ENCODE peak calls at places on chromosomes 2 and 18, in six cellular contexts. L is glomerular endothelial cell; G is fibroblast of the aortic adventitia; A is ecto neural progenitor cell; W is activated naive CD4-positive, alpha-beta T cell; I is hypothalamus. V is an unnamed sample.

GRCh38 chr2:182384860-182385259 is 42.0 kb downstream of the PDE1A start:
- DNase-seq in L (no peak), G (no peak), A (no peak), W (no peak), I (no peak), V (no peak)

GRCh38 chr18:57705861-57706590 is 84.4 kb upstream of the NARS1 start:
- DNase-seq in L (no peak), G (peak), A (no peak), W (no peak), I (no peak), V (no peak)

GRCh38 chr2:32377928-32378327 is 21.1 kb downstream of the BIRC6 start:
- DNase-seq in L (no peak), G (no peak), A (no peak), W (no peak), I (no peak), V (no peak)

GRCh38 chr2:240458044-240458899 is 22.8 kb downstream of the GPC1 start:
- DNase-seq in L (no peak), G (no peak), A (no peak), W (no peak), I (no peak), V (no peak)

GRCh38 chr18:31261792-31262582 is 56.0 kb upstream of the DSG1 start:
- DNase-seq in L (no peak), G (no peak), A (no peak), W (no peak), I (no peak), V (no peak)

GRCh38 chr2:201244829-201245228 is 15.5 kb upstream of the CASP8 start:
- DNase-seq in L (no peak), G (no peak), A (no peak), W (no peak), I (no peak), V (no peak)

GRCh38 chr18:49668583-49669290 is 106.9 kb downstream of the LIPG start:
- DNase-seq in L (no peak), G (peak), A (no peak), W (no peak), I (peak), V (no peak)

GRCh38 chr2:206056286-206056685 is 29.7 kb downstream of the INO80D start:
- DNase-seq in L (no peak), G (no peak), A (no peak), W (no peak), I (no peak), V (no peak)

GRCh38 chr2:8680931-8681760 is 710 bp upstream of the ID2 start:
- DNase-seq in L (no peak), G (peak), A (peak), W (peak), I (peak), V (peak)

GRCh38 chr2:70304501-70304900 is 2.6 kb upstream of the FAM136A start:
- DNase-seq in L (no peak), G (no peak), A (no peak), W (no peak), I (no peak), V (no peak)

GRCh38 chr2:170715062-170715931 is at the start of gene SP5:
- DNase-seq in L (peak), G (peak), A (peak), W (no peak), I (peak), V (peak)

GRCh38 chr2:177108890-177109289 is 103.7 kb upstream of the HNRNPA3 start:
- DNase-seq in L (no peak), G (no peak), A (no peak), W (no peak), I (no peak), V (no peak)

GRCh38 chr18:78787751-78788150 is 191.9 kb upstream of the SALL3 start:
- DNase-seq in L (no peak), G (no peak), A (no peak), W (no peak), I (no peak), V (no peak)

GRCh38 chr2:47158576-47158975 is 3.5 kb upstream of the STPG4 start:
- DNase-seq in L (no peak), G (no peak), A (no peak), W (no peak), I (no peak), V (no peak)

GRCh38 chr2:1781291-1782080 is 37.2 kb upstream of the PXDN start:
- DNase-seq in L (no peak), G (no peak), A (no peak), W (peak), I (no peak), V (no peak)

GRCh38 chr2:152098798-152099654 is at the start of gene CACNB4:
- DNase-seq in L (no peak), G (peak), A (peak), W (no peak), I (no peak), V (peak)

GRCh38 chr2:147096671-147097070 is 748.2 kb upstream of the ACVR2A start:
- DNase-seq in L (no peak), G (peak), A (no peak), W (no peak), I (no peak), V (no peak)

GRCh38 chr2:60499651-60500300 is 53.7 kb downstream of the BCL11A start:
- DNase-seq in L (no peak), G (no peak), A (no peak), W (no peak), I (no peak), V (no peak)

GRCh38 chr2:241865957-241866858 is 3.3 kb upstream of the RTP5 start:
- DNase-seq in L (no peak), G (no peak), A (no peak), W (no peak), I (no peak), V (peak)

GRCh38 chr2:223488814-223489213 is 113.3 kb downstream of the SCG2 start:
- DNase-seq in L (no peak), G (peak), A (no peak), W (no peak), I (no peak), V (peak)

GRCh38 chr2:127067620-127068350 is 39.2 kb downstream of the BIN1 start:
- DNase-seq in L (no peak), G (peak), A (peak), W (peak), I (peak), V (peak)

GRCh38 chr2:95185197-95185596 is 19.6 kb downstream of the ZNF2 start:
- DNase-seq in L (no peak), G (no peak), A (no peak), W (no peak), I (no peak), V (no peak)

GRCh38 chr2:216245391-216245790 is 126.9 kb downstream of the MARCHF4 start:
- DNase-seq in L (no peak), G (no peak), A (no peak), W (no peak), I (no peak), V (no peak)

GRCh38 chr2:120504936-120505705 is 159.2 kb downstream of the INHBB start:
- DNase-seq in L (no peak), G (no peak), A (no peak), W (no peak), I (no peak), V (no peak)

GRCh38 chr2:54975598-54976507 is 74.4 kb downstream of the RTN4 start:
- DNase-seq in L (no peak), G (no peak), A (no peak), W (no peak), I (no peak), V (no peak)

GRCh38 chr18:74225193-74225840 is 66.4 kb downstream of the CYB5A start:
- DNase-seq in L (no peak), G (peak), A (no peak), W (no peak), I (no peak), V (no peak)

GRCh38 chr18:45168883-45169585 is 446.2 kb upstream of the SLC14A2 start:
- DNase-seq in L (no peak), G (peak), A (no peak), W (no peak), I (no peak), V (no peak)

GRCh38 chr2:44548221-44549098 is 186.7 kb downstream of the CAMKMT start:
- DNase-seq in L (no peak), G (no peak), A (no peak), W (no peak), I (no peak), V (no peak)

GRCh38 chr2:168781191-168781818 is 21.1 kb upstream of the NOSTRIN start:
- DNase-seq in L (no peak), G (peak), A (no peak), W (no peak), I (no peak), V (peak)

GRCh38 chr2:235106874-235107639 is 155.2 kb downstream of the SH3BP4 start:
- DNase-seq in L (peak), G (peak), A (peak), W (no peak), I (peak), V (peak)

GRCh38 chr18:59286341-59286740 is 13.1 kb upstream of the RAX start:
- DNase-seq in L (no peak), G (no peak), A (no peak), W (no peak), I (no peak), V (no peak)

GRCh38 chr18:59900222-59901128 is 679 bp downstream of the PMAIP1 start:
- DNase-seq in L (no peak), G (peak), A (no peak), W (peak), I (no peak), V (peak)

GRCh38 chr18:30658306-30658705 is 384.2 kb downstream of the DSC3 start:
- DNase-seq in L (no peak), G (no peak), A (no peak), W (no peak), I (no peak), V (no peak)

GRCh38 chr2:219155054-219155644 is 5.5 kb downstream of the NHEJ1 start:
- DNase-seq in L (no peak), G (peak), A (no peak), W (no peak), I (no peak), V (peak)

GRCh38 chr2:220370764-220371163 is 743.3 kb downstream of the SLC4A3 start:
- DNase-seq in L (no peak), G (no peak), A (no peak), W (no peak), I (no peak), V (no peak)

GRCh38 chr2:7692657-7693161 is 775.5 kb downstream of the RNF144A start:
- DNase-seq in L (no peak), G (peak), A (no peak), W (no peak), I (no peak), V (no peak)

GRCh38 chr18:12597775-12598174 is 60.1 kb downstream of the SPIRE1 start:
- DNase-seq in L (peak), G (peak), A (no peak), W (no peak), I (no peak), V (peak)